ENCODE peak calls at places on chromosomes 5 and 9, in five cellular contexts. One of them, this sample, is unnamed.

GRCh38 chr9:79895232-79895631 is 323.5 kb downstream of the TLE4 start:
- DNase-seq in mesenchymal stem cell: no peak
- DNase-seq in neuronal stem cell: no peak
- DNase-seq in IMR-90: no peak
- DNase-seq in H1: no peak
- DNase-seq in this sample: no peak

GRCh38 chr5:56910123-56910951 is 941 bp downstream of the SETD9 start:
- DNase-seq in neuronal stem cell: no peak
- DNase-seq in mesenchymal stem cell: no peak
- DNase-seq in IMR-90: no peak
- DNase-seq in H1: no peak
- DNase-seq in this sample: peak; percentile 53

GRCh38 chr9:77440057-77440456 is 208.1 kb downstream of the GNA14 start:
- DNase-seq in IMR-90: peak; percentile 47
- DNase-seq in H1: peak; percentile 64
- DNase-seq in mesenchymal stem cell: no peak
- DNase-seq in neuronal stem cell: no peak
- DNase-seq in this sample: no peak

GRCh38 chr5:128303593-128303992 is 220.0 kb downstream of the SLC12A2 start:
- DNase-seq in neuronal stem cell: no peak
- DNase-seq in H1: no peak
- DNase-seq in mesenchymal stem cell: no peak
- DNase-seq in IMR-90: no peak
- DNase-seq in this sample: no peak

GRCh38 chr9:89274838-89275237 is 36.2 kb upstream of the CKS2 start:
- DNase-seq in IMR-90: peak; percentile 99
- DNase-seq in H1: no peak
- DNase-seq in neuronal stem cell: no peak
- DNase-seq in mesenchymal stem cell: peak; percentile 99
- DNase-seq in this sample: no peak

GRCh38 chr5:32223972-32224608 is 50.0 kb upstream of the GOLPH3 start:
- DNase-seq in neuronal stem cell: no peak
- DNase-seq in IMR-90: peak; percentile 75
- DNase-seq in H1: no peak
- DNase-seq in mesenchymal stem cell: peak; percentile 63
- DNase-seq in this sample: peak; percentile 94

GRCh38 chr9:133711428-133712220 is 26.5 kb downstream of the SARDH start:
- DNase-seq in H1: no peak
- DNase-seq in mesenchymal stem cell: peak; percentile 89
- DNase-seq in IMR-90: peak; percentile 85
- DNase-seq in neuronal stem cell: no peak
- DNase-seq in this sample: peak; percentile 7

GRCh38 chr9:37437010-37437409 is 14.5 kb downstream of the GRHPR start:
- DNase-seq in H1: no peak
- DNase-seq in neuronal stem cell: no peak
- DNase-seq in IMR-90: no peak
- DNase-seq in mesenchymal stem cell: no peak
- DNase-seq in this sample: no peak

DNA sequence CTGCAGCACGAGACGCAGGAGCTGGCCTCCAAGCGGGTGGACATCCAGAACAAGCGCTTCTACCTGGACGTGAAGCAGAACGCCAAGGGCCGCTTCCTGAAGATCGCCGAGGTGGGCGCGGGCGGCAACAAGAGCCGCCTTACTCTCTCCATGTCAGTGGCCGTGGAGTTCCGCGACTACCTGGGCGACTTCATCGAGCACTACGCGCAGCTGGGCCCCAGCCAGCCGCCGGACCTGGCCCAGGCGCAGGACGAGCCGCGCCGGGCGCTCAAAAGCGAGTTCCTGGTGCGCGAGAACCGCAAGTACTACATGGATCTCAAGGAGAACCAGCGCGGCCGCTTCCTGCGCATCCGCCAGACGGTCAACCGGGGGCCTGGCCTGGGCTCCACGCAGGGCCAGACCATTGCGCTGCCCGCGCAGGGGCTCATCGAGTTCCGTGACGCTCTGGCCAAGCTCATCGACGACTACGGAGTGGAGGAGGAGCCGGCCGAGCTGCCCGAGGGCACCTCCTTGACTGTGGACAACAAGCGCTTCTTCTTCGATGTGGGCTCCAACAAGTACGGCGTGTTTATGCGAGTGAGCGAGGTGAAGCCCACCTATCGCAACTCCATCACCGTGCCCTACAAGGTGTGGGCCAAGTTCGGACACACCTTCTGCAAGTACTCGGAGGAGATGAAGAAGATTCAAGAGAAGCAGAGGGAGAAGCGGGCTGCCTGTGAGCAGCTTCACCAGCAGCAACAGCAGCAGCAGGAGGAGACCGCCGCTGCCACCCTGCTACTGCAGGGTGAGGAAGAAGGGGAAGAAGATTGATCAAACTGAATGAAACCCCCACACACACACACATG is 654 bp downstream of the PURA start:
- DNase-seq in mesenchymal stem cell: peak; percentile 83
- DNase-seq in IMR-90: peak; percentile 55
- DNase-seq in neuronal stem cell: peak; percentile 48
- DNase-seq in H1: peak; percentile 79
- DNase-seq in this sample: peak; percentile 27
- H3K23ac ChIP-seq in mesenchymal stem cell: no peak overlapping the region
- H3K23ac ChIP-seq in IMR-90: peak overlapping the region; percentile 97
- H3K23ac ChIP-seq in neuronal stem cell: peak overlapping the region; percentile 37
- H3K23ac ChIP-seq in H1: no peak overlapping the region
- H3K23ac ChIP-seq in this sample: no peak overlapping the region

GRCh38 chr9:14909631-14910177 is 524 bp downstream of the FREM1 start:
- DNase-seq in H1: no peak
- DNase-seq in neuronal stem cell: no peak
- DNase-seq in mesenchymal stem cell: no peak
- DNase-seq in IMR-90: no peak
- DNase-seq in this sample: no peak

GRCh38 chr9:14908221-14909206 is 1.7 kb downstream of the FREM1 start:
- DNase-seq in mesenchymal stem cell: no peak
- DNase-seq in H1: no peak
- DNase-seq in IMR-90: no peak
- DNase-seq in neuronal stem cell: no peak
- DNase-seq in this sample: no peak

GRCh38 chr9:14912849-14913248 is 2.6 kb upstream of the FREM1 start:
- DNase-seq in H1: no peak
- DNase-seq in mesenchymal stem cell: no peak
- DNase-seq in IMR-90: no peak
- DNase-seq in neuronal stem cell: no peak
- DNase-seq in this sample: no peak

GRCh38 chr9:14911046-14911445 is 818 bp upstream of the FREM1 start:
- DNase-seq in mesenchymal stem cell: no peak
- DNase-seq in H1: no peak
- DNase-seq in neuronal stem cell: no peak
- DNase-seq in IMR-90: no peak
- DNase-seq in this sample: no peak

DNA sequence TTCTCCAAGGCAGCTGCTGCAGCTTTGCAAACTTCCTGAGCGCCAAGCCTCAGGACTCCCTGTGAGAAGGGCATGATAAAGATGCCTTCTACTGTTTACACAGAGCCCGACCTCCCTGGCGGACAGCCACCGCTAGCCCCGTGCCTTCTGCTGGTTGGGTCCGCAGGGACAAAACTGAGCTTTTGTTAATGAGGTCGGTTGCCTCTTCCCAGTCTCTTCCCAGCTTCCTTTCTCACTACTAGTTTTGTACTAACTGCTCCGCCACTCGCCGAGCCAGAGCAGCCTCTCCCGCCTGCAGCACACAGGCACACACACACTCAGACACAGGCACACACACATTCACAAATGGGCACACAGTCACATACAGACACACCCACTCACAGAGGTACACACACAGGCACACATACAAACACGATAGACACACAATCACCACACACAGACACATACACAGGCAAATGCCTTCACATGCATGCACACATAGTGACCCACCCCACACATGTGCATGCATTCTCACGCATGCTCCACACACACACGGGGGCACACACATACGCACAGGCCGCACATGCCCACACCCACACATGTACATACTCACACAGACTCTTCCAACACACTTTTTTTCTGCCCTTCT is at the start of gene FREM1:
- DNase-seq in mesenchymal stem cell: peak; percentile 65
- DNase-seq in H1: peak; percentile 69
- DNase-seq in neuronal stem cell: peak; percentile 48
- DNase-seq in IMR-90: no peak
- DNase-seq in this sample: peak; percentile 16
- H3K4me3 ChIP-seq in mesenchymal stem cell: peak within 1 kb of the TSS; percentile 75
- H3K4me3 ChIP-seq in H1: peak within 1 kb of the TSS; percentile 23
- H3K4me3 ChIP-seq in neuronal stem cell: peak within 1 kb of the TSS; percentile 67
- H3K4me3 ChIP-seq in IMR-90: no peak within 1 kb of the TSS
- H3K4me3 ChIP-seq in this sample: peak within 1 kb of the TSS; percentile 40

DNA sequence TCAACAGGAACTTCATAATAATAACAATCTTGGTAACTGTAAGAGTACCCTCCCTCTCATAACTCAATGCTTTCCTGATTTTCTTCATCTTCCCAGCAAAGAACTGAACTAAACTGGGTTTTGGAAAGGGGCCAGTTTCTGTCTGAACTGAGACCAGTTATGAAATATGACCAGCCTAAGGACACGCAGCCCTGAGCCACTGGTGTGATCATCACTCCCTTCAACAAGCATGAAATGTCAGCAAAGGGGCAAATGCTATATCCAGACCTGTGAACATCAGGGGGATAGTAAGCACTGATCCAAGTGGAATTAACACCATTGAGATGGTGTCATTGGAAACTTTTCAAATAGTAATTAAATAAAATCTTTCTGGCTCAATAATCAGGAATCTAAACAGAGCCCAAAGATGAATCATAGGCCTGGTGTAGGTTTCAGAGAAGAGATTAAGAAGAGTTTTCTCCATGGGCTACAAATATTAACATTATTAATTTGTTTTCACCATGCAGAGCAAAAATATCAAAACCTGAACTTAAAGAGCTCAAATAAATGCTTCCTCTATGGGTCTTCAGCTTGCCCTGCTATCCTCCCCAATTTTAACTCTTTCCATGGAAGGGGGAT is 82.0 kb downstream of the DPYSL3 start:
- DNase-seq in neuronal stem cell: no peak
- DNase-seq in mesenchymal stem cell: no peak
- DNase-seq in H1: no peak
- DNase-seq in IMR-90: peak; percentile 60
- DNase-seq in this sample: no peak
- H4K91ac ChIP-seq in neuronal stem cell: no peak overlapping the region
- H4K91ac ChIP-seq in mesenchymal stem cell: no peak overlapping the region
- H4K91ac ChIP-seq in H1: no peak overlapping the region
- H4K91ac ChIP-seq in IMR-90: no peak overlapping the region
- H4K91ac ChIP-seq in this sample: no peak overlapping the region

GRCh38 chr9:34591091-34591910 is 1.8 kb upstream of the CNTFR start:
- DNase-seq in H1: peak; percentile 98
- DNase-seq in neuronal stem cell: peak; percentile 84
- DNase-seq in mesenchymal stem cell: peak; percentile 77
- DNase-seq in IMR-90: peak; percentile 60
- DNase-seq in this sample: peak; percentile 64

GRCh38 chr9:34590376-34591090 is 1.0 kb upstream of the CNTFR start:
- DNase-seq in mesenchymal stem cell: peak; percentile 39
- DNase-seq in IMR-90: no peak
- DNase-seq in H1: peak; percentile 80
- DNase-seq in neuronal stem cell: no peak
- DNase-seq in this sample: no peak

GRCh38 chr9:34592895-34593601 is 3.5 kb upstream of the CNTFR start:
- DNase-seq in IMR-90: no peak
- DNase-seq in H1: peak; percentile 73
- DNase-seq in mesenchymal stem cell: no peak
- DNase-seq in neuronal stem cell: no peak
- DNase-seq in this sample: no peak

GRCh38 chr9:34594177-34594576 is 4.7 kb upstream of the CNTFR start:
- DNase-seq in mesenchymal stem cell: no peak
- DNase-seq in neuronal stem cell: no peak
- DNase-seq in H1: no peak
- DNase-seq in IMR-90: no peak
- DNase-seq in this sample: no peak

DNA sequence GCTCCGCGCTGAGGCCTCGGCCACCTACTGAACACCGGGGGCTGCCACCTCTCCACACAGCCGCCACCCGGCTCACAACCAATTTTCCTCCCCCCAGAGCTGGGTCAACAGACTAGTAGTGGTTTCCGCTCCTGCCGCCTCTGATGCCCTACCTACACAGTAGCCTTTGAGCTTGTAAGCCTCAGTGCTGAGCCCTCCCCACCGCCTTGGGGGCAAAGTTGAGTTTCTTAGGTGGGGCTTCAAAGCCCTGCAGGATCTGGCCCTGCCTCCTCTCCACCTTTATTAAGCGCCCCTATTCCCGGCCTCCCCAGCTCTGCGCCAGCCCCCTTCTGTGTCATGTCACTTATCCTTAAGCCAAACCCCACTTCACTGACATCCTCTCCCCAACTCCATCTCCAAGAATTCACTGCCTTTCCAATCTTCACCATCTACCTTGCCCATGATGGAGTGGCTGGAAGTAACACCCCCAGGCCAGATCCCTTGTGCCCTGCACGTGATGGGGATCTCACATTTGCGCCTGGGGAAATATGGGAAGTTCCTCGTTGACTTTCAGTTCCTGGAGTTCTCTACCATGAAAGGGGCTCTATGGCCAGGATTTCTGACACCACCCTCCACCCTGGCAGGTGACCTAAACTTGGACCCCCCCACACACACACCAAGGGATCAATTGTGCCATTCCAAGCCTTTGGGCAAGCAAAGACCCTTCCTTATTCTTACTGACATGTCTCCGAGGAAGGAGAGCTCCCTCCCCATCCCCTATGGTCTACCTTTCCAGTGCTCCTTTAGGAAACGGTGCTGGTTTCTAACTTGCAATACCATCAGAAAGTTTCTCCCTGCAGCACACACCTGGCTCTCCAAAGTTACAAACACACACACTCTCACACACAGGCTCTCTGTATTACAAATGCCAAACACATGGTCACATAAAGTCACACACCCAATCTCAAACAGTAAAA is 2.7 kb upstream of the CNTFR start:
- DNase-seq in H1: no peak
- DNase-seq in IMR-90: no peak
- DNase-seq in mesenchymal stem cell: no peak
- DNase-seq in neuronal stem cell: no peak
- DNase-seq in this sample: no peak
- H3K23ac ChIP-seq in H1: no peak overlapping the region
- H3K23ac ChIP-seq in IMR-90: peak overlapping the region; percentile 1
- H3K23ac ChIP-seq in mesenchymal stem cell: no peak overlapping the region
- H3K23ac ChIP-seq in neuronal stem cell: no peak overlapping the region
- H3K23ac ChIP-seq in this sample: no peak overlapping the region

GRCh38 chr5:78890663-78891379 is 94.3 kb downstream of the ARSB start:
- DNase-seq in mesenchymal stem cell: no peak
- DNase-seq in neuronal stem cell: no peak
- DNase-seq in IMR-90: no peak
- DNase-seq in H1: no peak
- DNase-seq in this sample: no peak

GRCh38 chr5:78896128-78896527 is 89.0 kb downstream of the ARSB start:
- DNase-seq in H1: no peak
- DNase-seq in neuronal stem cell: no peak
- DNase-seq in mesenchymal stem cell: peak; percentile 43
- DNase-seq in IMR-90: peak; percentile 90
- DNase-seq in this sample: no peak

GRCh38 chr5:78895616-78896015 is 89.5 kb downstream of the ARSB start:
- DNase-seq in H1: no peak
- DNase-seq in IMR-90: peak; percentile 43
- DNase-seq in neuronal stem cell: no peak
- DNase-seq in mesenchymal stem cell: peak; percentile 32
- DNase-seq in this sample: no peak

GRCh38 chr5:78889759-78890158 is 95.4 kb downstream of the ARSB start:
- DNase-seq in H1: no peak
- DNase-seq in IMR-90: peak; percentile 88
- DNase-seq in mesenchymal stem cell: peak; percentile 31
- DNase-seq in neuronal stem cell: no peak
- DNase-seq in this sample: no peak

GRCh38 chr5:78893959-78894676 is 91.0 kb downstream of the ARSB start:
- DNase-seq in neuronal stem cell: no peak
- DNase-seq in H1: no peak
- DNase-seq in IMR-90: peak; percentile 34
- DNase-seq in mesenchymal stem cell: no peak
- DNase-seq in this sample: no peak
- H3K4me3 ChIP-seq in neuronal stem cell: no peak overlapping the region
- H3K4me3 ChIP-seq in H1: no peak overlapping the region
- H3K4me3 ChIP-seq in IMR-90: no peak overlapping the region
- H3K4me3 ChIP-seq in mesenchymal stem cell: no peak overlapping the region
- H3K4me3 ChIP-seq in this sample: no peak overlapping the region

This sample was measured in trophoblast cell.